ENCODE peak calls at places on chromosome 20, in seven cellular contexts. T is foreskin fibroblast, H is cardiac fibroblast, K is DND-41, S is GM10248, L is psoas muscle, B is neural crest cell. P is an unnamed sample.
A peak's percentile ranks its signal among the peaks of the same experiment; 100 is the strongest.

GRCh38 chr20:11755071-11755881 is 162.4 kb upstream of the BTBD3 start:
- DNase-seq in T (no peak), H (no peak), K (no peak), S (no peak), L (no peak), B (no peak), P (no peak)

GRCh38 chr20:32344835-32345506 is 13.2 kb upstream of the ASXL1 start:
- DNase-seq in T (no peak), H (no peak), K (no peak), S (no peak), L (no peak), B (peak; percentile 14), P (no peak)

GRCh38 chr20:32969356-32970114 is 34.7 kb downstream of the SUN5 start:
- DNase-seq in T (no peak), H (no peak), K (peak; percentile 9), S (peak; percentile 11), L (no peak), B (no peak), P (no peak)

GRCh38 chr20:63102720-63103375 is 96.1 kb upstream of the BHLHE23 start:
- DNase-seq in T (peak; percentile 29), H (peak; percentile 37), K (peak; percentile 88), S (peak; percentile 75), L (peak; percentile 56), B (no peak), P (no peak)

GRCh38 chr20:3749689-3750639 is 17.5 kb downstream of the HSPA12B start:
- DNase-seq in T (no peak), H (peak; percentile 13), K (no peak), S (peak; percentile 72), L (no peak), B (peak; percentile 68), P (no peak)

GRCh38 chr20:40687384-40688128 is 1.5 kb downstream of the MAFB start:
- DNase-seq in T (no peak), H (peak; percentile 48), K (no peak), S (no peak), L (peak; percentile 84), B (peak; percentile 48), P (no peak)

GRCh38 chr20:50115591-50116367 is 2.8 kb upstream of the UBE2V1 start:
- DNase-seq in T (peak; percentile 97), H (peak; percentile 98), K (peak; percentile 95), S (peak; percentile 91), L (peak; percentile 98), B (peak; percentile 82), P (peak; percentile 89)

GRCh38 chr20:63346131-63347080 is 14.7 kb downstream of the CHRNA4 start:
- DNase-seq in T (no peak), H (no peak), K (no peak), S (no peak), L (no peak), B (no peak), P (no peak)

GRCh38 chr20:1242530-1242929 is 16.7 kb downstream of the RAD21L1 start:
- DNase-seq in T (peak; percentile 62), H (peak; percentile 62), K (no peak), S (no peak), L (no peak), B (no peak), P (no peak)

P was measured in GM12878.